ENCODE peak calls at places on chromosomes 4 and X, in seven cellular contexts. One of them, this sample, is unnamed.

GRCh38 chr4:95362906-95363578 is 185.7 kb downstream of the UNC5C start:
- DNase-seq in CD8-positive, alpha-beta memory T cell: no peak
- DNase-seq in psoas muscle: no peak
- DNase-seq in astrocyte: peak
- DNase-seq in naive thymus-derived CD4-positive, alpha-beta T cell: no peak
- DNase-seq in fibroblast of the aortic adventitia: peak
- DNase-seq in GM12878: no peak
- DNase-seq in this sample: no peak

GRCh38 chr4:88335092-88335665 is 43.5 kb upstream of the HERC6 start:
- DNase-seq in CD8-positive, alpha-beta memory T cell: no peak
- DNase-seq in psoas muscle: no peak
- DNase-seq in astrocyte: no peak
- DNase-seq in naive thymus-derived CD4-positive, alpha-beta T cell: no peak
- DNase-seq in fibroblast of the aortic adventitia: peak
- DNase-seq in GM12878: no peak
- DNase-seq in this sample: no peak

GRCh38 chrX:9704876-9705465 is 60.7 kb downstream of the GPR143 start:
- DNase-seq in CD8-positive, alpha-beta memory T cell: no peak
- DNase-seq in psoas muscle: no peak
- DNase-seq in astrocyte: no peak
- DNase-seq in naive thymus-derived CD4-positive, alpha-beta T cell: no peak
- DNase-seq in fibroblast of the aortic adventitia: no peak
- DNase-seq in GM12878: no peak
- DNase-seq in this sample: no peak

GRCh38 chr4:108204518-108204917 is 35.8 kb upstream of the LEF1 start:
- DNase-seq in CD8-positive, alpha-beta memory T cell: no peak
- DNase-seq in psoas muscle: no peak
- DNase-seq in astrocyte: peak
- DNase-seq in naive thymus-derived CD4-positive, alpha-beta T cell: no peak
- DNase-seq in fibroblast of the aortic adventitia: no peak
- DNase-seq in GM12878: no peak
- DNase-seq in this sample: no peak

GRCh38 chrX:17032351-17032750 is 85.9 kb downstream of the REPS2 start:
- DNase-seq in CD8-positive, alpha-beta memory T cell: no peak
- DNase-seq in psoas muscle: no peak
- DNase-seq in astrocyte: peak
- DNase-seq in naive thymus-derived CD4-positive, alpha-beta T cell: no peak
- DNase-seq in fibroblast of the aortic adventitia: peak
- DNase-seq in GM12878: no peak
- DNase-seq in this sample: no peak

GRCh38 chr4:144402999-144403398 is 243.0 kb upstream of the HHIP start:
- DNase-seq in CD8-positive, alpha-beta memory T cell: no peak
- DNase-seq in psoas muscle: no peak
- DNase-seq in astrocyte: no peak
- DNase-seq in naive thymus-derived CD4-positive, alpha-beta T cell: no peak
- DNase-seq in fibroblast of the aortic adventitia: no peak
- DNase-seq in GM12878: no peak
- DNase-seq in this sample: no peak

GRCh38 chr4:147481577-147482109 is 746 bp downstream of the EDNRA start:
- DNase-seq in CD8-positive, alpha-beta memory T cell: no peak
- DNase-seq in psoas muscle: no peak
- DNase-seq in astrocyte: peak
- DNase-seq in naive thymus-derived CD4-positive, alpha-beta T cell: no peak
- DNase-seq in fibroblast of the aortic adventitia: peak
- DNase-seq in GM12878: no peak
- DNase-seq in this sample: no peak

GRCh38 chrX:23504895-23505294 is 162.4 kb upstream of the PRDX4 start:
- DNase-seq in CD8-positive, alpha-beta memory T cell: no peak
- DNase-seq in psoas muscle: no peak
- DNase-seq in astrocyte: no peak
- DNase-seq in naive thymus-derived CD4-positive, alpha-beta T cell: no peak
- DNase-seq in fibroblast of the aortic adventitia: no peak
- DNase-seq in GM12878: no peak
- DNase-seq in this sample: no peak

GRCh38 chr4:130210871-130211270 is 1114.9 kb downstream of the C4orf33 start:
- DNase-seq in CD8-positive, alpha-beta memory T cell: no peak
- DNase-seq in psoas muscle: no peak
- DNase-seq in astrocyte: peak
- DNase-seq in naive thymus-derived CD4-positive, alpha-beta T cell: no peak
- DNase-seq in fibroblast of the aortic adventitia: peak
- DNase-seq in GM12878: no peak
- DNase-seq in this sample: no peak

GRCh38 chr4:123232439-123232838 is 164.2 kb upstream of the SPRY1 start:
- DNase-seq in CD8-positive, alpha-beta memory T cell: no peak
- DNase-seq in psoas muscle: no peak
- DNase-seq in astrocyte: peak
- DNase-seq in naive thymus-derived CD4-positive, alpha-beta T cell: no peak
- DNase-seq in fibroblast of the aortic adventitia: no peak
- DNase-seq in GM12878: no peak
- DNase-seq in this sample: no peak

GRCh38 chrX:149829751-149830191 is 48.0 kb downstream of the MAGEA9 start:
- DNase-seq in CD8-positive, alpha-beta memory T cell: peak
- DNase-seq in psoas muscle: no peak
- DNase-seq in astrocyte: peak
- DNase-seq in naive thymus-derived CD4-positive, alpha-beta T cell: no peak
- DNase-seq in fibroblast of the aortic adventitia: peak
- DNase-seq in GM12878: peak
- DNase-seq in this sample: peak

GRCh38 chr4:8916251-8916913 is 44.7 kb upstream of the HMX1 start:
- DNase-seq in CD8-positive, alpha-beta memory T cell: no peak
- DNase-seq in psoas muscle: peak
- DNase-seq in astrocyte: no peak
- DNase-seq in naive thymus-derived CD4-positive, alpha-beta T cell: no peak
- DNase-seq in fibroblast of the aortic adventitia: no peak
- DNase-seq in GM12878: no peak
- DNase-seq in this sample: no peak

GRCh38 chr4:30746735-30747134 is 26.6 kb downstream of the PCDH7 start:
- DNase-seq in CD8-positive, alpha-beta memory T cell: no peak
- DNase-seq in psoas muscle: no peak
- DNase-seq in astrocyte: no peak
- DNase-seq in naive thymus-derived CD4-positive, alpha-beta T cell: no peak
- DNase-seq in fibroblast of the aortic adventitia: no peak
- DNase-seq in GM12878: no peak
- DNase-seq in this sample: no peak

GRCh38 chr4:26719954-26720552 is 136.2 kb downstream of the TBC1D19 start:
- DNase-seq in CD8-positive, alpha-beta memory T cell: no peak
- DNase-seq in psoas muscle: no peak
- DNase-seq in astrocyte: no peak
- DNase-seq in naive thymus-derived CD4-positive, alpha-beta T cell: no peak
- DNase-seq in fibroblast of the aortic adventitia: peak
- DNase-seq in GM12878: no peak
- DNase-seq in this sample: no peak

GRCh38 chr4:177480796-177481195 is 38.6 kb upstream of the AGA start:
- DNase-seq in CD8-positive, alpha-beta memory T cell: no peak
- DNase-seq in psoas muscle: no peak
- DNase-seq in astrocyte: peak
- DNase-seq in naive thymus-derived CD4-positive, alpha-beta T cell: no peak
- DNase-seq in fibroblast of the aortic adventitia: peak
- DNase-seq in GM12878: no peak
- DNase-seq in this sample: no peak

GRCh38 chr4:15577508-15577907 is 77.6 kb downstream of the FBXL5 start:
- DNase-seq in CD8-positive, alpha-beta memory T cell: no peak
- DNase-seq in psoas muscle: no peak
- DNase-seq in astrocyte: peak
- DNase-seq in naive thymus-derived CD4-positive, alpha-beta T cell: no peak
- DNase-seq in fibroblast of the aortic adventitia: peak
- DNase-seq in GM12878: no peak
- DNase-seq in this sample: no peak

GRCh38 chrX:39814391-39814790 is 283.4 kb downstream of the BCOR start:
- DNase-seq in CD8-positive, alpha-beta memory T cell: peak
- DNase-seq in psoas muscle: peak
- DNase-seq in astrocyte: no peak
- DNase-seq in naive thymus-derived CD4-positive, alpha-beta T cell: peak
- DNase-seq in fibroblast of the aortic adventitia: peak
- DNase-seq in GM12878: no peak
- DNase-seq in this sample: no peak

GRCh38 chr4:155376387-155377268 is at the start of gene MAP9:
- DNase-seq in CD8-positive, alpha-beta memory T cell: peak
- DNase-seq in psoas muscle: peak
- DNase-seq in astrocyte: peak
- DNase-seq in naive thymus-derived CD4-positive, alpha-beta T cell: peak
- DNase-seq in fibroblast of the aortic adventitia: peak
- DNase-seq in GM12878: peak
- DNase-seq in this sample: peak

GRCh38 chrX:44731160-44731559 is 112.7 kb upstream of the DUSP21 start:
- DNase-seq in CD8-positive, alpha-beta memory T cell: no peak
- DNase-seq in psoas muscle: no peak
- DNase-seq in astrocyte: no peak
- DNase-seq in naive thymus-derived CD4-positive, alpha-beta T cell: no peak
- DNase-seq in fibroblast of the aortic adventitia: peak
- DNase-seq in GM12878: no peak
- DNase-seq in this sample: no peak

GRCh38 chr4:73408181-73408867 is 4.2 kb downstream of the ALB start:
- DNase-seq in CD8-positive, alpha-beta memory T cell: no peak
- DNase-seq in psoas muscle: no peak
- DNase-seq in astrocyte: no peak
- DNase-seq in naive thymus-derived CD4-positive, alpha-beta T cell: no peak
- DNase-seq in fibroblast of the aortic adventitia: no peak
- DNase-seq in GM12878: no peak
- DNase-seq in this sample: no peak

GRCh38 chr4:27154706-27155105 is 294.1 kb downstream of the STIM2 start:
- DNase-seq in CD8-positive, alpha-beta memory T cell: no peak
- DNase-seq in psoas muscle: no peak
- DNase-seq in astrocyte: peak
- DNase-seq in naive thymus-derived CD4-positive, alpha-beta T cell: no peak
- DNase-seq in fibroblast of the aortic adventitia: peak
- DNase-seq in GM12878: no peak
- DNase-seq in this sample: no peak

GRCh38 chr4:10083861-10084641 is 32.5 kb downstream of the WDR1 start:
- DNase-seq in CD8-positive, alpha-beta memory T cell: no peak
- DNase-seq in psoas muscle: peak
- DNase-seq in astrocyte: no peak
- DNase-seq in naive thymus-derived CD4-positive, alpha-beta T cell: no peak
- DNase-seq in fibroblast of the aortic adventitia: no peak
- DNase-seq in GM12878: no peak
- DNase-seq in this sample: no peak

GRCh38 chr4:7817877-7818675 is 121.6 kb downstream of the AFAP1 start:
- DNase-seq in CD8-positive, alpha-beta memory T cell: no peak
- DNase-seq in psoas muscle: no peak
- DNase-seq in astrocyte: peak
- DNase-seq in naive thymus-derived CD4-positive, alpha-beta T cell: no peak
- DNase-seq in fibroblast of the aortic adventitia: peak
- DNase-seq in GM12878: no peak
- DNase-seq in this sample: no peak

GRCh38 chr4:102008711-102009110 is 218.2 kb downstream of the BANK1 start:
- DNase-seq in CD8-positive, alpha-beta memory T cell: no peak
- DNase-seq in psoas muscle: no peak
- DNase-seq in astrocyte: no peak
- DNase-seq in naive thymus-derived CD4-positive, alpha-beta T cell: no peak
- DNase-seq in fibroblast of the aortic adventitia: peak
- DNase-seq in GM12878: no peak
- DNase-seq in this sample: no peak

GRCh38 chr4:143417679-143418403 is 81.2 kb downstream of the GAB1 start:
- DNase-seq in CD8-positive, alpha-beta memory T cell: no peak
- DNase-seq in psoas muscle: no peak
- DNase-seq in astrocyte: no peak
- DNase-seq in naive thymus-derived CD4-positive, alpha-beta T cell: no peak
- DNase-seq in fibroblast of the aortic adventitia: no peak
- DNase-seq in GM12878: peak
- DNase-seq in this sample: no peak

GRCh38 chrX:2823795-2824386 is 4.8 kb upstream of the GYG2 start:
- DNase-seq in CD8-positive, alpha-beta memory T cell: no peak
- DNase-seq in psoas muscle: no peak
- DNase-seq in astrocyte: no peak
- DNase-seq in naive thymus-derived CD4-positive, alpha-beta T cell: no peak
- DNase-seq in fibroblast of the aortic adventitia: no peak
- DNase-seq in GM12878: no peak
- DNase-seq in this sample: no peak

GRCh38 chr4:152165146-152165545 is 370.7 kb downstream of the FBXW7 start:
- DNase-seq in CD8-positive, alpha-beta memory T cell: no peak
- DNase-seq in psoas muscle: no peak
- DNase-seq in astrocyte: peak
- DNase-seq in naive thymus-derived CD4-positive, alpha-beta T cell: no peak
- DNase-seq in fibroblast of the aortic adventitia: no peak
- DNase-seq in GM12878: no peak
- DNase-seq in this sample: no peak

GRCh38 chrX:102712967-102713677 is 874 bp downstream of the GPRASP2 start:
- DNase-seq in CD8-positive, alpha-beta memory T cell: peak
- DNase-seq in psoas muscle: peak
- DNase-seq in astrocyte: peak
- DNase-seq in naive thymus-derived CD4-positive, alpha-beta T cell: peak
- DNase-seq in fibroblast of the aortic adventitia: peak
- DNase-seq in GM12878: no peak
- DNase-seq in this sample: no peak

GRCh38 chr4:119302073-119302832 is 19.7 kb downstream of the FABP2 start:
- DNase-seq in CD8-positive, alpha-beta memory T cell: no peak
- DNase-seq in psoas muscle: no peak
- DNase-seq in astrocyte: no peak
- DNase-seq in naive thymus-derived CD4-positive, alpha-beta T cell: no peak
- DNase-seq in fibroblast of the aortic adventitia: no peak
- DNase-seq in GM12878: no peak
- DNase-seq in this sample: no peak
- H3K4me3 ChIP-seq in CD8-positive, alpha-beta memory T cell: no peak
- H3K4me3 ChIP-seq in psoas muscle: no peak
- H3K4me3 ChIP-seq in astrocyte: no peak
- H3K4me3 ChIP-seq in naive thymus-derived CD4-positive, alpha-beta T cell: no peak
- H3K4me3 ChIP-seq in fibroblast of the aortic adventitia: no peak
- H3K4me3 ChIP-seq in GM12878: no peak
- H3K4me3 ChIP-seq in this sample: no peak

GRCh38 chr4:2432004-2432403 is 13.2 kb downstream of the CFAP99 start:
- DNase-seq in CD8-positive, alpha-beta memory T cell: no peak
- DNase-seq in psoas muscle: no peak
- DNase-seq in astrocyte: no peak
- DNase-seq in naive thymus-derived CD4-positive, alpha-beta T cell: no peak
- DNase-seq in fibroblast of the aortic adventitia: no peak
- DNase-seq in GM12878: no peak
- DNase-seq in this sample: no peak
- H3K4me3 ChIP-seq in CD8-positive, alpha-beta memory T cell: no peak
- H3K4me3 ChIP-seq in psoas muscle: no peak
- H3K4me3 ChIP-seq in astrocyte: no peak
- H3K4me3 ChIP-seq in naive thymus-derived CD4-positive, alpha-beta T cell: no peak
- H3K4me3 ChIP-seq in fibroblast of the aortic adventitia: no peak
- H3K4me3 ChIP-seq in GM12878: no peak
- H3K4me3 ChIP-seq in this sample: no peak

DNA sequence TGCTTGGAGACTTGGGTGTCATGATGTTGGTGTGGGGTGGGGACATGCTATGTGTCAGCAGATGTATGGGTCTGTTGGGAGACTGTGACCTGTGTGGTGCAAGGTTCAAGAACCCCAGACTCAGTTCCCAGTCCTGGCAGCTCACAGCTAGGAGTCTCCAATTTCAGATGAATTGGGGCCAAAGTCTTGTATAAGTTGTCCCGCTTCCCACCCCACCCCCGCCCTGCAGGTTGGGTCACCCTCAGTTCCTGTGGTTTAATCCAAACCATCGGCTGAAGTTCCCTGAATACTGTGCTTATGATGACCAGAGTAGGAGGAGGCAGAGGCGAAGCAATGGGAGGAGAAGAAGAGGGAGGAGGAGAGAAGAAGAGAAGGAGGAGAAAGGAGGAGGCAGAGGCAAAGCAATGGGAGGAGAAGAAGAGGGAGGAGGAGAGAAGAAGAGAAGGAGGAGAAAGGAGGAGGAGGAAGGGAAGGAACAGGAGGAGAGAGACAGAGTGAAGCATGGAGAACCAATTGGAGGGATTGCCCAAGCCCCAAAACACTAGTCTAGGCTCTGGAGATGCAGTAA is 112.6 kb downstream of the EFNB1 start:
- DNase-seq in CD8-positive, alpha-beta memory T cell: no peak
- DNase-seq in psoas muscle: no peak
- DNase-seq in astrocyte: peak
- DNase-seq in naive thymus-derived CD4-positive, alpha-beta T cell: no peak
- DNase-seq in fibroblast of the aortic adventitia: peak
- DNase-seq in GM12878: no peak
- DNase-seq in this sample: no peak
- H3K4me3 ChIP-seq in CD8-positive, alpha-beta memory T cell: no peak
- H3K4me3 ChIP-seq in psoas muscle: no peak
- H3K4me3 ChIP-seq in astrocyte: no peak
- H3K4me3 ChIP-seq in naive thymus-derived CD4-positive, alpha-beta T cell: no peak
- H3K4me3 ChIP-seq in fibroblast of the aortic adventitia: no peak
- H3K4me3 ChIP-seq in GM12878: no peak
- H3K4me3 ChIP-seq in this sample: no peak

GRCh38 chr4:174474457-174475075 is 47.7 kb downstream of the HPGD start:
- DNase-seq in CD8-positive, alpha-beta memory T cell: no peak
- DNase-seq in psoas muscle: peak
- DNase-seq in astrocyte: no peak
- DNase-seq in naive thymus-derived CD4-positive, alpha-beta T cell: no peak
- DNase-seq in fibroblast of the aortic adventitia: no peak
- DNase-seq in GM12878: no peak
- DNase-seq in this sample: no peak
- H3K4me3 ChIP-seq in CD8-positive, alpha-beta memory T cell: no peak
- H3K4me3 ChIP-seq in psoas muscle: no peak
- H3K4me3 ChIP-seq in astrocyte: no peak
- H3K4me3 ChIP-seq in naive thymus-derived CD4-positive, alpha-beta T cell: no peak
- H3K4me3 ChIP-seq in fibroblast of the aortic adventitia: no peak
- H3K4me3 ChIP-seq in GM12878: no peak
- H3K4me3 ChIP-seq in this sample: no peak

This sample was measured in GM12864.